ENCODE peak calls at places on chromosomes 12 and 14, in four cellular contexts. T is right atrium auricular region; F is CD8-positive, alpha-beta T cell; Q is breast epithelium. U is an unnamed sample. For H3K27me3 and H3K9me3, the result is how much of the 10 kb centered on the place peaks cover.

GRCh38 chr12:30533518-30533917 is 162.2 kb downstream of the IPO8 start:
- DNase-seq in F (no peak), Q (no peak), T (no peak), U (no peak)

GRCh38 chr12:48183091-48183875 is at the start of gene CCDC184:
- DNase-seq in T (peak), F (peak), Q (no peak), U (peak)

GRCh38 chr12:123530683-123531082 is 2.8 kb downstream of the RILPL1 start:
- DNase-seq in F (no peak), T (no peak), Q (no peak), U (no peak)

GRCh38 chr14:98826618-98827017 is 445.4 kb downstream of the BCL11B start:
- DNase-seq in F (no peak), Q (no peak), T (no peak), U (no peak)

GRCh38 chr14:34931206-34931605 is 51.6 kb upstream of the SRP54 start:
- DNase-seq in T (no peak), F (no peak), Q (no peak), U (peak)

GRCh38 chr12:52316290-52316689 is 4.9 kb downstream of the KRT83 start:
- DNase-seq in F (no peak), Q (no peak), T (no peak), U (peak)

GRCh38 chr14:22221508-22221907 is 367.5 kb downstream of the DAD1 start:
- DNase-seq in T (no peak), Q (no peak), F (no peak), U (no peak)

GRCh38 chr14:103188691-103189480 is 65.6 kb downstream of the TNFAIP2 start:
- DNase-seq in Q (no peak), T (no peak), F (no peak), U (peak)

GRCh38 chr12:50086148-50086547 is 1.0 kb downstream of the SMARCD1 start:
- DNase-seq in T (no peak), F (no peak), Q (no peak), U (no peak)

GRCh38 chr14:61475316-61475715 is 153.9 kb downstream of the PRKCH start:
- DNase-seq in Q (no peak), F (no peak), T (no peak), U (no peak)

GRCh38 chr14:104423715-104424405 is 155.7 kb upstream of the C14orf180 start:
- DNase-seq in F (no peak), Q (peak), T (peak), U (no peak)

GRCh38 chr14:67423424-67423823 is 11.5 kb upstream of the PLEK2 start:
- DNase-seq in Q (no peak), T (no peak), F (no peak), U (no peak)

GRCh38 chr12:58711968-58712367 is 208.3 kb downstream of the LRIG3 start:
- DNase-seq in F (no peak), Q (no peak), T (no peak), U (no peak)

GRCh38 chr14:91063119-91063518 is 2.7 kb upstream of the RPS6KA5 start:
- DNase-seq in T (no peak), Q (no peak), F (no peak), U (peak)

GRCh38 chr14:105193916-105194782 is 13.0 kb upstream of the NUDT14 start:
- DNase-seq in Q (no peak), T (no peak), F (no peak), U (peak)

GRCh38 chr14:38556321-38556720 is 300.4 kb upstream of the CLEC14A start:
- DNase-seq in F (no peak), Q (no peak), T (no peak), U (no peak)

GRCh38 chr14:58947816-58948440 is 240.5 kb upstream of the DAAM1 start:
- DNase-seq in T (no peak), Q (no peak), F (no peak), U (no peak)

GRCh38 chr14:37443461-37443860 is 151.6 kb downstream of the FOXA1 start:
- DNase-seq in T (no peak), F (no peak), Q (no peak), U (no peak)

GRCh38 chr12:52081263-52081733 is 1.8 kb downstream of the SMIM41 start:
- DNase-seq in Q (no peak), T (no peak), F (no peak), U (no peak)

GRCh38 chr12:71415336-71416231 is 24.0 kb upstream of the LGR5 start:
- DNase-seq in F (no peak), T (no peak), Q (no peak), U (no peak)

GRCh38 chr14:54839681-54840080 is 62.9 kb downstream of the GCH1 start:
- DNase-seq in T (peak), Q (no peak), F (no peak), U (no peak)

GRCh38 chr14:83909507-83909906 is 1620.4 kb upstream of the FLRT2 start:
- DNase-seq in F (no peak), T (no peak), Q (no peak), U (no peak)

GRCh38 chr14:61476737-61477410 is 155.5 kb downstream of the PRKCH start:
- DNase-seq in T (peak), F (peak), Q (no peak), U (peak)

GRCh38 chr12:117098361-117099217 is 627 bp downstream of the TESC start:
- DNase-seq in F (no peak), T (no peak), Q (no peak), U (no peak)
- H3K27me3 ChIP-seq in F (under half), T (under half), Q (under half), U (under half)

GRCh38 chr12:114213055-114213561 is 192.8 kb downstream of the TBX5 start:
- DNase-seq in Q (no peak), T (no peak), F (no peak), U (no peak)
- TF ChIP-seq CTCF in Q (no peak), T (peak), F (no peak), U (no peak)

DNA sequence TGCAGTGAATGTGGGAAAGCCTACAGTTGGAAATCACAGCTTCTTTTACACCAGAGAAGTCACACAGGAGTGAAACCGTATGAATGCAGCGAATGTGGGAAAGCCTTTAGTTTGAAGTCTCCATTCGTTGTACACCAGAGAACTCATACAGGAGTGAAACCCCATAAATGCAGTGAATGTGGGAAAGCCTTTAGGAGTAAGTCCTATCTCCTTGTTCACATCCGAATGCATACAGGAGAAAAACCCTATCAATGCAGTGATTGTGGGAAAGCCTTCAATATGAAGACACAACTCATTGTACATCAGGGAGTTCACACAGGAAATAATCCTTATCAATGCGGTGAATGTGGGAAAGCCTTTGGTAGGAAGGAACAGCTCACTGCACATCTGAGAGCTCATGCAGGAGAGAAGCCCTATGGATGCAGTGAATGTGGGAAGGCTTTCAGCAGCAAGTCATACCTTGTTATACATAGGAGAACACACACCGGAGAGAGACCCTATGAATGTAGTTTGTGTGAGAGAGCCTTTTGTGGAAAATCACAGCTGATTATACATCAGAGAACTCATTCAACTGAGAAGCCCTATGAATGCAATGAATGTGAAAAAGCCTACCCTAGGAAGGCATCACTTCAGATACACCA is 24.6 kb downstream of the ZNF26 start:
- DNase-seq in Q (no peak), F (no peak), T (no peak), U (no peak)
- H3K9me3 ChIP-seq in Q (half or more), F (half or more), T (under half), U (half or more)

GRCh38 chr12:107844312-107844921 is 69.9 kb downstream of the ASCL4 start:
- DNase-seq in T (no peak), Q (no peak), F (no peak), U (no peak)

GRCh38 chr12:107843351-107844311 is 69.1 kb downstream of the ASCL4 start:
- DNase-seq in Q (no peak), F (no peak), T (no peak), U (no peak)

GRCh38 chr12:107845980-107846659 is 71.6 kb downstream of the ASCL4 start:
- DNase-seq in Q (no peak), T (no peak), F (no peak), U (no peak)

GRCh38 chr12:107847430-107847829 is 72.9 kb downstream of the ASCL4 start:
- DNase-seq in F (no peak), Q (no peak), T (no peak), U (no peak)

DNA sequence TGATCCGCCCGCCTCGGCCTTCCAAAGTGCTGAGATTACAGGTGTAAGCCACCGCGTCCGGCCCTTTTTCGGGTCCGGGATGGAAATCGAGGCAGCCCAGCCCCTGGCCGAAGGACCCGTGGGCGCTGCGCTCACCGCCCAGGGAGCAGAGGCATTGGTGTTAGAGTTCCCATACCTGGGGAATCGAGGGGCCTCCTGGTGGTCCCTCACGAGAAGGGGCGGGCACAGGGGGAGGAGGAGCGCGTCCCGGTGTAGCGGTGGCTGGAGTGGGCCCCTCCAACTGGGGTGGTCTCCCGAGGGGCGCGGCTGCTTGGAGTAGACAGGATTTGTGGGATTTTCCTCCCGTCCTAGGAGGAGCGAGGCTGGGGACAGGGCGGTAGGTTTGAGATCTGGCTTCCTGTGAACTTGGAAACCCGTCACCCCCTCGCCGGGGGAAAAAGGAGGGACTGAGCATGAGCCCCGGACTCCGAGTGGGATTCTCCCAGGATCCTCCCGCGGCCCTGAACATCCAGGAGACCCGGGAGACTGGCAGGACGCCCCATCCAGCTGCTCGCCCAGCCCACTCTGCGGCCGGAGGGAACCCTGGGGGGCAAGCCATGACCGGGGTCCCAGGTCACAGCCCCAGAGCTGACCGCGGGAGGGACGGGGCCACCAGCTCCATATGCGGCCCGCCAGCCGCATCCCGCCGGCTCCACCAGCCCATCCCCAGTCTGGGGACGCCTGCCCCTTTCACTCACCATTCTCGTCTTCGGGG is 70.9 kb downstream of the ASCL4 start:
- DNase-seq in Q (no peak), T (no peak), F (no peak), U (no peak)
- H3K27me3 ChIP-seq in Q (under half), T (under half), F (under half), U (half or more)

DNA sequence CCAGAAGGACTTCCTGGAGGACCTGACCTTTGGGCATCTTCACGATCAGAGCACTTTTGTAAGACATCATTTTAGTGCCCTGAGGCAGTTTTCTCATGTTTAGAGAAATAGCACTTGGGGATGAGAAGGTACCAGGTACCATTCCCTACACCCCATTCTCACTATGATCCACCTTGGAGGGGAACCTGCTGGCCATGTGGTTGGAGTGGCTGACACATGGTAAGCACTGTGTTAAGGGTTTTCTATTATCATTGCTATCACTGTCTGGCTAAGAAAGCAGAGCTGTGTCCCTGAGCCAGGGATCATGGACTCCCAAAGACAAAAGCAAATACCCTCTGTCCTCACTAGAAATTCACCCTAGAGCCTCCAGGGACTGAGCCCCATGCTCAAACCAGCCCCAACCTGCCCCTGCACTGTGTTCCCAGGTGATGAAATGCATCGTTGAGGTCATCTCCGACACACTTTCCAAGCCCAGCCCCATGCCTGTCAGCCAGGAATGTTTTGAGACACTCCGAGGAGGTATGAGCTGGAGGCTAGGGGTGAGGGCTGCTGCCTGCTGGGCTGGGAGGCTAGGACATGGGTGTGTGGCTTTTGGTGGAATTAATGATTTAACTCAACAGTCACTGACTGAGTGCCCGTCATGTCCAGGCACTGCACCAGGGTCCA is 3.4 kb downstream of the CHGA start:
- DNase-seq in F (no peak), T (no peak), Q (no peak), U (no peak)
- TF ChIP-seq CTCF in F (no peak), T (no peak), Q (no peak), U (no peak)

GRCh38 chr12:132267873-132268272 is 61.5 kb downstream of the GALNT9 start:
- DNase-seq in T (no peak), Q (no peak), F (no peak), U (no peak)

GRCh38 chr12:132266802-132267201 is 62.6 kb downstream of the GALNT9 start:
- DNase-seq in F (no peak), Q (no peak), T (no peak), U (no peak)

GRCh38 chr12:132269266-132269968 is 60.0 kb downstream of the GALNT9 start:
- DNase-seq in T (no peak), Q (no peak), F (no peak), U (no peak)

GRCh38 chr12:132270516-132270915 is 58.9 kb downstream of the GALNT9 start:
- DNase-seq in T (no peak), Q (no peak), F (no peak), U (no peak)

GRCh38 chr12:132268674-132269073 is 60.7 kb downstream of the GALNT9 start:
- DNase-seq in F (no peak), Q (no peak), T (no peak), U (no peak)
- H3K9me3 ChIP-seq in F (under half), Q (under half), T (under half), U (under half)

DNA sequence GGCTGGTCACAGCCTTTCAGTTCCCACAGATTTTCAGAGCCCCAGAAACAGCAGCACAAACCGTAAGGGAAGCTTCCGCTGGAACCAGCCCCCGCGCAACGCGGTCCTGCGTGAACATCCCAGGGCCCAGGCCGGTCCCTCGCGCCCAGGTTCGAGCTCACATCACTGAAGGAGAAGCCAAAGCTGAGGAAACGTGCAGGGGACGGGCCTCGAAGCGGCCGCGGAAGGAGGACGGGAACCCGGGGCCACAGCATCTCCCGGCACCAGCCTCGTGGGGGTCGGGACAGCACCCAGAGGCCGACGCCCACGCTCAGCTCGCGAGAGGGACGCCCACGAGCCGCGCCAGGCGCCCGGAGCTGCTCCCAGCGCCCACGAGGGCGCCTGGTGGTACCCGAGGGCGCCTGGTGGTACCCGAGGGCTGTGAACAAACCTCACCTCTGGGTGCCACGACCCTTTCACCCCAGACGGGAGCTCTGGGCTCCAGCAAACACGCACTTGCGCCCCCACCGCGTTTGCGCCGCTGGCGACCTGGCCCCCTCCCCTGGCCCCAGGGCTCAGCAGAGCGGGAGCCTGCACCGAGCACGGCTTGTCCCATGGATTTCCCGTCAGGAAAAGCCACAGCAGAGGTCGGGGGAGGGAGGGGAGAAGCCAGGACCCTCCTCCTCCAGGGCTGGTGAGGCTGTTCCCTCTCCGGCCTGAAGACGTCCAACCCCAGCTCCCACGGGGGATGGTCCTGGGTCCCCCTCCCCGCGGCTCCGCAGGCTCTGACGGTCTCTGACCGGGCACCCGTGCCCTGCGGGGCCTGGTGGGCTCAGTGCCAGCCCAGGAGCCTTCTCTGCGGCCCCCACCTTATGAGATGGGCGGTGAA is 6.9 kb downstream of the LRCOL1 start:
- DNase-seq in F (no peak), T (no peak), Q (no peak), U (no peak)
- H3K27me3 ChIP-seq in F (under half), T (under half), Q (under half), U (under half)